ENCODE peak calls at places on chromosomes 11 and 22, in eight cellular contexts. L is AG04450, Y is GM10248, G is breast epithelium, B is tibial nerve, J is uterus, K is HFF-Myc, N is nephron progenitor cell. O is an unnamed sample.

GRCh38 chr22:44249376-44250147 is 63.2 kb downstream of the SHISAL1 start:
- DNase-seq in L (no peak), Y (no peak), G (no peak), B (no peak), J (no peak), K (no peak), N (no peak), O (no peak)

GRCh38 chr11:17921620-17922473 is 91.0 kb downstream of the SERGEF start:
- DNase-seq in L (no peak), Y (no peak), G (no peak), B (peak; percentile 30), J (no peak), K (peak; percentile 20), N (no peak), O (no peak)

GRCh38 chr11:14764899-14765527 is 121.4 kb downstream of the PDE3B start:
- DNase-seq in L (no peak), Y (peak; percentile 16), G (no peak), B (no peak), J (no peak), K (no peak), N (no peak), O (no peak)

GRCh38 chr11:77636738-77637344 is 753 bp downstream of the CLNS1A start:
- DNase-seq in L (no peak), Y (peak; percentile 11), G (no peak), B (no peak), J (no peak), K (no peak), N (no peak), O (no peak)

GRCh38 chr11:72519220-72519881 is 85.0 kb upstream of the CLPB start:
- DNase-seq in L (no peak), Y (no peak), G (no peak), B (no peak), J (no peak), K (peak; percentile 24), N (no peak), O (no peak)

GRCh38 chr22:35394011-35394312 is 6.0 kb upstream of the MCM5 start:
- DNase-seq in L (no peak), Y (no peak), G (no peak), B (no peak), J (peak; percentile 62), K (no peak), N (no peak), O (no peak)

GRCh38 chr11:14186376-14186775 is 172.6 kb downstream of the RRAS2 start:
- DNase-seq in L (no peak), Y (no peak), G (no peak), B (no peak), J (no peak), K (no peak), N (no peak), O (no peak)

GRCh38 chr22:27820896-27821866 is 19.6 kb upstream of the MN1 start:
- DNase-seq in L (no peak), Y (no peak), G (no peak), B (no peak), J (no peak), K (no peak), N (no peak), O (no peak)

GRCh38 chr11:108670381-108670930 is 5.6 kb downstream of the DDX10 start:
- DNase-seq in L (no peak), Y (no peak), G (no peak), B (no peak), J (no peak), K (no peak), N (no peak), O (no peak)

GRCh38 chr11:113470233-113470632 is 5.0 kb downstream of the DRD2 start:
- DNase-seq in L (no peak), Y (no peak), G (no peak), B (no peak), J (no peak), K (no peak), N (no peak), O (no peak)

GRCh38 chr22:26404851-26405357 is 24.2 kb upstream of the ASPHD2 start:
- DNase-seq in L (no peak), Y (no peak), G (no peak), B (no peak), J (no peak), K (no peak), N (no peak), O (no peak)

GRCh38 chr11:20616908-20617307 is 17.5 kb downstream of the SLC6A5 start:
- DNase-seq in L (no peak), Y (no peak), G (no peak), B (no peak), J (no peak), K (no peak), N (no peak), O (no peak)

GRCh38 chr11:88420165-88420781 is 82.7 kb upstream of the CTSC start:
- DNase-seq in L (no peak), Y (no peak), G (no peak), B (peak; percentile 33), J (peak; percentile 34), K (no peak), N (no peak), O (no peak)

GRCh38 chr22:32737811-32738210 is 63.7 kb upstream of the TIMP3 start:
- DNase-seq in L (no peak), Y (no peak), G (no peak), B (no peak), J (no peak), K (peak; percentile 66), N (no peak), O (no peak)

GRCh38 chr11:123570939-123571590 is 83.4 kb downstream of the SCN3B start:
- DNase-seq in L (no peak), Y (no peak), G (no peak), B (no peak), J (no peak), K (no peak), N (no peak), O (no peak)

GRCh38 chr11:125626381-125626950 is 1.5 kb downstream of the CHEK1 start:
- DNase-seq in L (no peak), Y (peak; percentile 42), G (no peak), B (no peak), J (no peak), K (peak; percentile 84), N (no peak), O (no peak)

GRCh38 chr11:120622189-120622912 is 110.8 kb downstream of the GRIK4 start:
- DNase-seq in L (no peak), Y (no peak), G (no peak), B (no peak), J (no peak), K (no peak), N (no peak), O (no peak)

GRCh38 chr11:87421422-87421821 is 383.7 kb downstream of the TMEM135 start:
- DNase-seq in L (peak; percentile 66), Y (peak; percentile 53), G (no peak), B (peak; percentile 91), J (peak; percentile 58), K (peak; percentile 84), N (peak; percentile 43), O (peak; percentile 64)

GRCh38 chr11:45803981-45804805 is 756 bp upstream of the SLC35C1 start:
- DNase-seq in L (no peak), Y (peak; percentile 59), G (peak; percentile 64), B (peak; percentile 62), J (peak; percentile 76), K (no peak), N (peak; percentile 74), O (peak; percentile 51)
- TF ChIP-seq CTCF in L (no peak), Y (no peak), G (no peak), B (no peak), J (no peak), K (no peak), N (no peak), O (no peak)

GRCh38 chr11:65213322-65214211 is 31.8 kb downstream of the CAPN1 start:
- DNase-seq in L (no peak), Y (no peak), G (peak; percentile 37), B (no peak), J (no peak), K (no peak), N (no peak), O (no peak)

GRCh38 chr11:65211293-65212105 is 29.8 kb downstream of the CAPN1 start:
- DNase-seq in L (no peak), Y (peak; percentile 11), G (no peak), B (no peak), J (no peak), K (no peak), N (no peak), O (no peak)

GRCh38 chr11:65210748-65211147 is 29.0 kb downstream of the CAPN1 start:
- DNase-seq in L (no peak), Y (peak; percentile 12), G (no peak), B (no peak), J (no peak), K (no peak), N (no peak), O (no peak)

GRCh38 chr11:65210361-65210731 is 28.6 kb downstream of the CAPN1 start:
- DNase-seq in L (no peak), Y (peak; percentile 7), G (no peak), B (no peak), J (no peak), K (no peak), N (no peak), O (no peak)

DNA sequence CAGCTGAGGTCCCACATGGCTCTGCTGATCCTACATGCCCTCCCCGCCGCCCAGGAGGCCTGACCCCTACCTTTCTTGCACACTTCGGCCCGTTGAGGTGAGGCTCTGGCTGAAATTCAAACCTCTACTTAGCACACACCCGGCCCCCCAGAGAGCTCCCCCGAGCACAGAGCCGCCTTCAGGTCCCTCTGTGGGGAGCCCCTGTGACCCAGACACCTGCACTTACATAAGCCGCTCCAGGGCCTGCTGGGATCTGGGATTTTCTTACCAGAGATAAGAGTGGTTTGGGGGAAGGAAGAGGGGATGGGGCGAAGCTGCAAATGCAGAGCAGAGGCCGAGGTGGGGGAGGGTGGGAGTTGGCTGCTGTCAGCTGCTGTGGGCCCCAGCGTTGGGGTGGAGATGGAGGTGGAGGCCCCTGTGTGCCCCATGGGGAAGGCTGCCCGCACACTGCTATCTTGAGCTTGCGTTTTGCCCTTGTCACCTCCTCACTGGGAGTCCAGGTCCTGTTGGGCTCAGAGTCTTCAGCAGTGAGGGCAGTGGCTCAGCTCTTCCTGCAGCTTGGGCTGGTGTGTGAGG is 30.6 kb downstream of the CAPN1 start:
- DNase-seq in L (no peak), Y (no peak), G (no peak), B (no peak), J (no peak), K (no peak), N (no peak), O (no peak)
- TF ChIP-seq CTCF in L (no peak), Y (no peak), G (no peak), B (no peak), J (no peak), K (no peak), N (no peak), O (no peak)

GRCh38 chr22:28951969-28952521 is 68.7 kb downstream of the ZNRF3 start:
- DNase-seq in L (no peak), Y (no peak), G (no peak), B (no peak), J (no peak), K (no peak), N (no peak), O (no peak)
- TF ChIP-seq CTCF in L (no peak), Y (no peak), G (no peak), B (peak; percentile 39), J (peak; percentile 15), K (peak; percentile 34), N (no peak), O (no peak)

DNA sequence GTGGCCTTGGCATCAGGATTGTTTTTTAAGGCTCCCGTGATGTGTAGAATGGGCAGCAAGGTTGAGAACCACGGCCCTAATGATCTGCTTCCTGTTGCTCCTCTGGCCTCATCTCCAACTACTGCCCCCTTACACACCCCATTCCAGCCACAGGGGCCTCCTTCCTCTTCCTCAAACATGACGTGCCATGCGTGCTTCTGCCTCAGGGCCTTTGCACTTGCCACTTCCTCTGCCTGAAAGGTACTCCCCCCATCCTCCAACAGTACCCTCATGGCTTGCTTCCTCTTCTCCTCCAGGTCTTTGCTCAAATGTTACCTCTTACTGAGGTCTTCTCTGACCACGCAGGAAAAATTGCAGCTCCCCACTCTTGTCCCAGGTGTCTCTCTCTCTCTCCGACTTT is 93.9 kb upstream of the CSNK2A3 start:
- DNase-seq in L (no peak), Y (no peak), G (no peak), B (no peak), J (no peak), K (no peak), N (no peak), O (no peak)
- TF ChIP-seq CTCF in L (no peak), Y (no peak), G (no peak), B (no peak), J (no peak), K (no peak), N (no peak), O (no peak)

O was measured in endothelial cell.